ENCODE peak calls at places on chromosomes 16 and 17, in eight cellular contexts. One of them, this sample, is unnamed. For H3K4me1, the result is how much of the 10 kb centered on the place peaks cover.

GRCh38 chr16:89610108-89610453 is 3.4 kb upstream of the DPEP1 start:
- DNase-seq in transverse colon: no peak
- DNase-seq in spleen: no peak
- DNase-seq in suprapubic skin: no peak
- DNase-seq in body of pancreas: no peak
- DNase-seq in esophagus squamous epithelium: no peak
- DNase-seq in fibroblast of lung: no peak
- DNase-seq in sigmoid colon: no peak
- DNase-seq in this sample: no peak

GRCh38 chr17:10305336-10306096 is 67.3 kb downstream of the MYH13 start:
- DNase-seq in transverse colon: no peak
- DNase-seq in spleen: no peak
- DNase-seq in suprapubic skin: no peak
- DNase-seq in body of pancreas: no peak
- DNase-seq in esophagus squamous epithelium: no peak
- DNase-seq in fibroblast of lung: no peak
- DNase-seq in sigmoid colon: no peak
- DNase-seq in this sample: no peak

GRCh38 chr16:80231118-80231515 is 309.7 kb upstream of the DYNLRB2 start:
- DNase-seq in transverse colon: no peak
- DNase-seq in spleen: no peak
- DNase-seq in suprapubic skin: no peak
- DNase-seq in body of pancreas: no peak
- DNase-seq in esophagus squamous epithelium: no peak
- DNase-seq in fibroblast of lung: peak
- DNase-seq in sigmoid colon: no peak
- DNase-seq in this sample: peak

GRCh38 chr17:63675607-63676539 is 24.1 kb downstream of the LIMD2 start:
- DNase-seq in transverse colon: peak
- DNase-seq in spleen: no peak
- DNase-seq in suprapubic skin: peak
- DNase-seq in body of pancreas: peak
- DNase-seq in esophagus squamous epithelium: no peak
- DNase-seq in fibroblast of lung: peak
- DNase-seq in sigmoid colon: peak
- DNase-seq in this sample: no peak

GRCh38 chr17:81303385-81303784 is 8.3 kb upstream of the SLC38A10 start:
- DNase-seq in transverse colon: no peak
- DNase-seq in spleen: no peak
- DNase-seq in suprapubic skin: no peak
- DNase-seq in body of pancreas: no peak
- DNase-seq in esophagus squamous epithelium: no peak
- DNase-seq in fibroblast of lung: no peak
- DNase-seq in sigmoid colon: no peak
- DNase-seq in this sample: no peak

GRCh38 chr17:50144346-50144745 is 6.1 kb downstream of the PPP1R9B start:
- DNase-seq in transverse colon: no peak
- DNase-seq in spleen: no peak
- DNase-seq in suprapubic skin: no peak
- DNase-seq in body of pancreas: no peak
- DNase-seq in esophagus squamous epithelium: no peak
- DNase-seq in fibroblast of lung: no peak
- DNase-seq in sigmoid colon: no peak
- DNase-seq in this sample: no peak

GRCh38 chr17:43556292-43556691 is 10.2 kb upstream of the ETV4 start:
- DNase-seq in transverse colon: peak
- DNase-seq in spleen: no peak
- DNase-seq in suprapubic skin: peak
- DNase-seq in body of pancreas: no peak
- DNase-seq in esophagus squamous epithelium: no peak
- DNase-seq in fibroblast of lung: no peak
- DNase-seq in sigmoid colon: peak
- DNase-seq in this sample: peak

GRCh38 chr17:50133028-50133768 is 3.2 kb upstream of the SAMD14 start:
- DNase-seq in transverse colon: no peak
- DNase-seq in spleen: no peak
- DNase-seq in suprapubic skin: no peak
- DNase-seq in body of pancreas: no peak
- DNase-seq in esophagus squamous epithelium: no peak
- DNase-seq in fibroblast of lung: peak
- DNase-seq in sigmoid colon: no peak
- DNase-seq in this sample: no peak

GRCh38 chr16:78775161-78775561 is 675.7 kb downstream of the WWOX start:
- DNase-seq in transverse colon: no peak
- DNase-seq in spleen: no peak
- DNase-seq in suprapubic skin: no peak
- DNase-seq in body of pancreas: no peak
- DNase-seq in esophagus squamous epithelium: no peak
- DNase-seq in fibroblast of lung: no peak
- DNase-seq in sigmoid colon: no peak
- DNase-seq in this sample: no peak

DNA sequence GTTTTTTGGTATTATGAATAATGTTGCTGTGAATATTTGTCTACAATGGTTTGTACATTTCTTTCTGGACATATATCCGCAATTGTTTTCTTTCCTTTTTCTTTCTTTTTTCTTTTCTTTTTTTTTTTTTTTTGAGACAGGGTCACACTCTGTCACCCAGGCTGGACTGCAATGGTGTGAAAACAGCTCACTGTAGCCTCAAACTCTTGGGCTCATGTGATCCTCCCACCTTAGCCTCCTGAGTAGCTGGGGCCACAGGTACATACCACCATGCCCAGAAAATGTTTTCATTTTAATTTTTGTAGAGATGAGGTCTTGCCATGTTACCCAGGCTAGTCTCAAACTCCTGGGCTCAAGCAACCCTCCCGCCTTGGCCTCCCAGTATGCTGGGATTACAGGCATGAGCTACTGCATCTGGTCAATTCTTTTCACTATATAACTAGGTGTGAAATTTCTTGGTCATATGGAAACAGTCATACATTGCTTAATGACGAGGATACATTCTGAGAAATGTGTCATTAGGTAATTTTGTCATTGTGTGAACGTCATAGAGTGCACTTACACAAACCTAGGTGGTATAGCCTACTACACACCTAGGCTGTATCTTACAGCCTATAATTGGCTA is 15.2 kb downstream of the IL21R start:
- DNase-seq in transverse colon: no peak
- DNase-seq in spleen: no peak
- DNase-seq in suprapubic skin: no peak
- DNase-seq in body of pancreas: no peak
- DNase-seq in esophagus squamous epithelium: no peak
- DNase-seq in fibroblast of lung: no peak
- DNase-seq in sigmoid colon: peak
- DNase-seq in this sample: no peak
- TF ChIP-seq CTCF in transverse colon: no peak
- TF ChIP-seq CTCF in spleen: no peak
- TF ChIP-seq CTCF in suprapubic skin: no peak
- TF ChIP-seq CTCF in body of pancreas: no peak
- TF ChIP-seq CTCF in esophagus squamous epithelium: no peak
- TF ChIP-seq CTCF in fibroblast of lung: no peak
- TF ChIP-seq CTCF in sigmoid colon: no peak
- TF ChIP-seq CTCF in this sample: no peak

GRCh38 chr16:24810951-24811843 is 34.6 kb upstream of the SLC5A11 start:
- DNase-seq in transverse colon: no peak
- DNase-seq in spleen: no peak
- DNase-seq in suprapubic skin: no peak
- DNase-seq in body of pancreas: no peak
- DNase-seq in esophagus squamous epithelium: no peak
- DNase-seq in fibroblast of lung: no peak
- DNase-seq in sigmoid colon: no peak
- DNase-seq in this sample: no peak
- H3K4me1 ChIP-seq in transverse colon: under half
- H3K4me1 ChIP-seq in spleen: under half
- H3K4me1 ChIP-seq in suprapubic skin: under half
- H3K4me1 ChIP-seq in body of pancreas: under half
- H3K4me1 ChIP-seq in esophagus squamous epithelium: under half
- H3K4me1 ChIP-seq in fibroblast of lung: under half
- H3K4me1 ChIP-seq in sigmoid colon: under half
- H3K4me1 ChIP-seq in this sample: under half

DNA sequence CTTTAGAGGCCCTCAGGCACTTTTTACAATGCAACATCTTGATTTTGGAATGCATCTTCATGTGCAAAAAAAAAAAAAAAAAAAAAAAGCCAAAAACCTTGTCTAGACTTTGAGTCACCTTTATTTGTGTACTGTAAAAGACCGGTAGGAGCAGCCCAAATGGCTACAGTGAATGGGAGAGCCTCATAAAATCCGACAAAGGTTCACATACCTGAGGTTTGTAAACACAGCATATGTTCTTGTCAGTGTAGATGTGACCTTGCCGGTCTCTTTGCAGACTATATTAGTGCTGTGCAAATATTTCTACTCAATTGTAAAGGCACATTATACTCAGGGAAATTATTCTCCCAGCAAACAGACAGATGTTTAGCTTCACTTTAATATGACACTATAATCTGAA is 211.4 kb downstream of the CA10 start:
- DNase-seq in transverse colon: peak
- DNase-seq in spleen: no peak
- DNase-seq in suprapubic skin: no peak
- DNase-seq in body of pancreas: no peak
- DNase-seq in esophagus squamous epithelium: no peak
- DNase-seq in fibroblast of lung: no peak
- DNase-seq in sigmoid colon: no peak
- DNase-seq in this sample: peak
- H3K27ac ChIP-seq in transverse colon: no peak
- H3K27ac ChIP-seq in spleen: no peak
- H3K27ac ChIP-seq in suprapubic skin: no peak
- H3K27ac ChIP-seq in body of pancreas: no peak
- H3K27ac ChIP-seq in esophagus squamous epithelium: no peak
- H3K27ac ChIP-seq in fibroblast of lung: no peak
- H3K27ac ChIP-seq in sigmoid colon: no peak
- H3K27ac ChIP-seq in this sample: no peak

DNA sequence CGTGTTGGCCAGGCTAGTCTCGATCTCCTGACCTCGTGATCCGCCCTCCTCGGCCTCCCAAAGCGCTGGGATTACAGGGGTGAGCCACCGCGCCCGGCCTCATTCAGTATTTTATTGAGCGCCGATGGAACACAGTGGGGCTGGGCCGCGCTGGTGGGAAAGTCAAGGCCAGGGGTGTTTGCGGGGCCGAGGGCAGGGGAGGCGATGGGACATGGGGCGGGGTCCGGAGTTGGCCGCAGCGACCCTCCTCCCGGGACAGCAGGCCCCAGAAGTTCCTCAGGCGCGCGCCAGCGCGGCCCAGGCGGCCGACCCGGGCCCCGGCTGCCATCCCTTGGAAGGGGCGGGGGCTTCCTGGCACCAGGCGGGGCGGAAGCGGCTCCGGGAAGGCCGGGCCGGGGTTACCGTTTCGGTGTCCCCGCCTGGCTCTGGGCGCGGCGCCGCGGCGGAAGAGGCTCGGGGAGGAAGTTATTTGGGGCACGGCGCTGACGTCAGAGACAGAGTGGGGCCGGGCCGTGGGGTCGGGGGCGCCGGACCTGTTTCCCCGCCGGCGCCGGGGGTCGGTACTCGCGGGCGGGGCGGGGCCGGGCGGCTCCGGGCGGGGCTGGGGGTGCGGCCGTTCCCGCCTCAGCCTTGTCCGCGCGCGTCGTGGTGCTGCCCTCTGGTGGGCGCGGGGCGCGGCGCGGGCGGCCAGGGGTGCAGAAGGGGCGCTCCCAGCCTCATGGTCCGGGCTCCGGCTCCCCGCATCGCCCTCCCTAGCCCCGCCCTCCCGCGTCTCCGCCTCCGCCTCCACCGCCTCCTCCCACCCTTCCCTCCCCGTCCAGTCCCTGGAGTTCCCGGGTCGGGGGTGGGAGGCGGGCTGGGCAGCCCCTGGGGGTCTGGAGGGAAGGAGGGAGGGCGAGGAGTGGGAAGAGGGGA is 952 bp upstream of the PRSS27 start:
- DNase-seq in transverse colon: peak
- DNase-seq in spleen: peak
- DNase-seq in suprapubic skin: peak
- DNase-seq in body of pancreas: peak
- DNase-seq in esophagus squamous epithelium: peak
- DNase-seq in fibroblast of lung: peak
- DNase-seq in sigmoid colon: peak
- DNase-seq in this sample: peak
- TF ChIP-seq CTCF in transverse colon: peak
- TF ChIP-seq CTCF in spleen: peak
- TF ChIP-seq CTCF in suprapubic skin: no peak
- TF ChIP-seq CTCF in body of pancreas: peak
- TF ChIP-seq CTCF in esophagus squamous epithelium: peak
- TF ChIP-seq CTCF in fibroblast of lung: peak
- TF ChIP-seq CTCF in sigmoid colon: no peak
- TF ChIP-seq CTCF in this sample: peak

GRCh38 chr17:79809530-79810137 is 12.8 kb upstream of the CBX8 start:
- DNase-seq in transverse colon: peak
- DNase-seq in spleen: no peak
- DNase-seq in suprapubic skin: no peak
- DNase-seq in body of pancreas: peak
- DNase-seq in esophagus squamous epithelium: no peak
- DNase-seq in fibroblast of lung: no peak
- DNase-seq in sigmoid colon: peak
- DNase-seq in this sample: no peak
- H3K4me1 ChIP-seq in transverse colon: under half
- H3K4me1 ChIP-seq in spleen: under half
- H3K4me1 ChIP-seq in suprapubic skin: half or more
- H3K4me1 ChIP-seq in body of pancreas: under half
- H3K4me1 ChIP-seq in esophagus squamous epithelium: under half
- H3K4me1 ChIP-seq in fibroblast of lung: under half
- H3K4me1 ChIP-seq in sigmoid colon: under half
- H3K4me1 ChIP-seq in this sample: under half

This sample was measured in foreskin keratinocyte.